ENCODE peak calls at places on chromosomes 6 and 20, in eight cellular contexts. N is EL; K is nephron progenitor cell; O is pancreas; M is right atrium auricular region; S is activated CD4-positive, alpha-beta T cell treated with anti-CD3 and anti-CD28 coated beads, Interleukin-2, amount 50 U/mL, for 1 hour; I is right lobe of liver; W is stimulated activated CD8-positive, alpha-beta memory T cell treated with anti-CD3 and anti-CD28 coated beads, Interleukin-15, amount 100 ng/mL, for 4 hours. U is an unnamed sample.

GRCh38 chr20:35776513-35777101 is 4.8 kb downstream of the PHF20 start:
- DNase-seq in N (peak; percentile 25), K (no peak), O (peak; percentile 44), M (peak; percentile 79), S (no peak), I (peak; percentile 54), W (no peak), U (peak; percentile 76)

GRCh38 chr20:21665687-21666446 is 39.6 kb upstream of the PAX1 start:
- DNase-seq in N (no peak), K (no peak), O (no peak), M (no peak), S (no peak), I (no peak), W (no peak), U (no peak)

GRCh38 chr20:4876731-4877130 is 124.6 kb downstream of the SLC23A2 start:
- DNase-seq in N (no peak), K (no peak), O (no peak), M (no peak), S (no peak), I (no peak), W (no peak), U (no peak)

GRCh38 chr6:30615958-30616810 is 859 bp downstream of the PPP1R10 start:
- DNase-seq in N (peak; percentile 45), K (no peak), O (no peak), M (no peak), S (peak; percentile 38), I (no peak), W (no peak), U (peak; percentile 41)

GRCh38 chr20:23508896-23509579 is 18.1 kb downstream of the CST8 start:
- DNase-seq in N (no peak), K (peak; percentile 57), O (no peak), M (no peak), S (no peak), I (no peak), W (no peak), U (no peak)

GRCh38 chr6:20159781-20160540 is 52.3 kb downstream of the MBOAT1 start:
- DNase-seq in N (peak; percentile 6), K (no peak), O (no peak), M (no peak), S (no peak), I (no peak), W (no peak), U (no peak)

GRCh38 chr20:41371361-41371760 is 4.7 kb upstream of the EMILIN3 start:
- DNase-seq in N (no peak), K (no peak), O (no peak), M (no peak), S (no peak), I (no peak), W (no peak), U (no peak)

GRCh38 chr6:106199998-106200397 is 113.9 kb downstream of the PRDM1 start:
- DNase-seq in N (peak; percentile 96), K (no peak), O (no peak), M (no peak), S (no peak), I (no peak), W (no peak), U (peak; percentile 78)

U was measured in fibroblast of pulmonary artery.